ENCODE peak calls at places on chromosome 3, in six cellular contexts. R is fibroblast of mammary gland; B is bronchial epithelial cell; F is CD8-positive, alpha-beta T cell; N is cardiac fibroblast; H is prostate gland. C is an unnamed sample.
A peak's percentile ranks its signal among the peaks of the same experiment; 100 is the strongest.

GRCh38 chr3:78765671-78766485 is 1001.9 kb downstream of the ROBO1 start:
- DNase-seq in B (no peak), H (peak; percentile 10), N (no peak), R (peak; percentile 39), F (no peak), C (no peak)

GRCh38 chr3:43406637-43407023 is 120.3 kb downstream of the SNRK start:
- DNase-seq in H (no peak), R (no peak), F (no peak), B (no peak), N (no peak), C (no peak)

GRCh38 chr3:27521872-27522265 is 37.7 kb upstream of the SLC4A7 start:
- DNase-seq in N (no peak), R (no peak), B (no peak), H (no peak), F (no peak), C (no peak)

GRCh38 chr3:45054196-45054857 is 28.2 kb downstream of the CLEC3B start:
- DNase-seq in B (peak; percentile 55), R (peak; percentile 96), N (peak; percentile 88), H (peak; percentile 51), F (no peak), C (peak; percentile 74)

GRCh38 chr3:118882353-118882947 is 152.2 kb downstream of the IGSF11 start:
- DNase-seq in B (peak; percentile 54), N (peak; percentile 76), H (peak; percentile 68), F (peak; percentile 79), R (peak; percentile 60), C (peak; percentile 79)

GRCh38 chr3:10004960-10005564 is 18.4 kb upstream of the EMC3 start:
- DNase-seq in B (no peak), F (no peak), N (peak; percentile 63), H (no peak), R (no peak), C (peak; percentile 50)

GRCh38 chr3:10498271-10498670 is 7.1 kb downstream of the ATP2B2 start:
- DNase-seq in R (no peak), B (no peak), N (no peak), H (no peak), F (no peak), C (no peak)

GRCh38 chr3:69240651-69241578 is 118.5 kb upstream of the LMOD3 start:
- DNase-seq in N (no peak), H (no peak), B (no peak), R (no peak), F (no peak), C (peak; percentile 19)

GRCh38 chr3:12679468-12679867 is 15.6 kb upstream of the RAF1 start:
- DNase-seq in F (no peak), N (peak; percentile 85), R (peak; percentile 56), H (no peak), B (peak; percentile 41), C (peak; percentile 89)

GRCh38 chr3:52109556-52110380 is 44.5 kb downstream of the POC1A start:
- DNase-seq in B (no peak), H (no peak), F (no peak), N (no peak), R (no peak), C (peak; percentile 73)

GRCh38 chr3:14540209-14540575 is at the start of gene GRIP2:
- DNase-seq in N (no peak), B (no peak), R (no peak), H (no peak), F (no peak), C (no peak)

GRCh38 chr3:30751610-30752299 is 142.7 kb downstream of the GADL1 start:
- DNase-seq in H (no peak), R (peak; percentile 59), F (peak; percentile 76), B (peak; percentile 24), N (peak; percentile 72), C (peak; percentile 76)

GRCh38 chr3:2961576-2961975 is 148.6 kb downstream of the IL5RA start:
- DNase-seq in B (no peak), R (no peak), F (no peak), H (no peak), N (no peak), C (no peak)

GRCh38 chr3:138461246-138461645 is 26.8 kb downstream of the ESYT3 start:
- DNase-seq in B (no peak), N (no peak), H (no peak), F (no peak), R (no peak), C (no peak)

GRCh38 chr3:56323986-56324420 is 144.3 kb downstream of the ERC2 start:
- DNase-seq in B (peak; percentile 74), F (no peak), R (peak; percentile 60), N (peak; percentile 85), H (no peak), C (peak; percentile 66)

GRCh38 chr3:72553298-72553697 is 294.9 kb downstream of the SHQ1 start:
- DNase-seq in F (no peak), B (no peak), N (no peak), R (no peak), H (no peak), C (no peak)

GRCh38 chr3:58173670-58174472 is 36.9 kb downstream of the DNASE1L3 start:
- DNase-seq in B (peak; percentile 38), H (peak; percentile 73), N (peak; percentile 33), R (no peak), F (peak; percentile 68), C (peak; percentile 44)

GRCh38 chr3:193262707-193263106 is 21.7 kb downstream of the PLAAT1 start:
- DNase-seq in R (no peak), F (no peak), B (no peak), H (no peak), N (no peak), C (no peak)

GRCh38 chr3:194465920-194466570 is 20.8 kb downstream of the ATP13A3 start:
- DNase-seq in H (no peak), B (no peak), N (no peak), F (no peak), R (no peak), C (no peak)

GRCh38 chr3:143754090-143754489 is 94.2 kb downstream of the SLC9A9 start:
- DNase-seq in N (no peak), F (no peak), H (no peak), B (no peak), R (no peak), C (peak; percentile 8)

GRCh38 chr3:143755978-143756377 is 92.3 kb downstream of the SLC9A9 start:
- DNase-seq in R (no peak), B (no peak), F (no peak), H (no peak), N (no peak), C (no peak)

GRCh38 chr3:143750856-143751255 is 97.4 kb downstream of the SLC9A9 start:
- DNase-seq in H (no peak), F (no peak), R (no peak), N (no peak), B (no peak), C (no peak)

GRCh38 chr3:143751643-143752178 is 96.6 kb downstream of the SLC9A9 start:
- DNase-seq in F (peak; percentile 70), N (no peak), B (no peak), R (no peak), H (no peak), C (no peak)

GRCh38 chr3:143753456-143753855 is 94.8 kb downstream of the SLC9A9 start:
- DNase-seq in R (no peak), B (no peak), F (no peak), N (no peak), H (no peak), C (no peak)
- H3K4me3 ChIP-seq in R (no peak overlapping the region), B (no peak overlapping the region), F (no peak overlapping the region), N (no peak overlapping the region), H (no peak overlapping the region), C (no peak overlapping the region)

DNA sequence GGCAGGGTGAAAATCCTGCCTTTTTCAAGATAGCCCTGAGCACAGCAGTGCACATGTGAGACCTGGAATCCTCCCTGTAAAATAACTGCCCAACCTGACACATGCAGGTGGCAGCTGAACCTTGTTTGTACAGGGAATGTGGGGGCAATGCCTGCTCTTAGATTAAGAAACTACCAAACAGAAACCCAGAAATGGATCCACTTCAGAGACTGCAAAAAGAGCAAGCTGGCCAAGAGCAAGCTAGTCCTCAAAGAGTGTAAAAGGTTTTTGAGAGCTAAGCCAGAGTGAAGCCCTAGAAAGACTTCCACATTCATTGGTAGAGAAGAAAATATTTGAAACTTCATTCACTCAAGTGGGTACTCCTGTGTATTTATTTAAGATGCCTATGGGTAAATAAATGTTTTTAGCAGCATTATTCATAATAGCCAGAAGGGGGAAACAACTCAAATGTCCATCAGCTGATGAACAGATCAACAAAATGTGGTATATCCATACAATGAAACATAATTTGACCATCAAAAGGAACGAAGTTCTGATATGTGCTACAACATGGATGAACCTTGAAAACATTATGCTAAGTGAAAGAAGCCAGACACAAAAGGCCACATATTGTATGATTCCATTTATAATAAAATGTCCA is 96.0 kb upstream of the TSC22D2 start:
- DNase-seq in B (no peak), H (no peak), R (no peak), F (no peak), N (no peak), C (no peak)
- TF ChIP-seq CTCF in B (no peak), H (no peak), R (no peak), F (no peak), N (no peak), C (no peak)

GRCh38 chr3:185071401-185071800 is 81.5 kb downstream of the C3orf70 start:
- DNase-seq in N (no peak), B (no peak), R (no peak), H (no peak), F (no peak), C (no peak)

GRCh38 chr3:185069583-185070030 is 83.3 kb downstream of the C3orf70 start:
- DNase-seq in F (no peak), R (no peak), H (no peak), B (no peak), N (no peak), C (no peak)

GRCh38 chr3:185067173-185067572 is 85.7 kb downstream of the C3orf70 start:
- DNase-seq in R (no peak), B (no peak), F (no peak), N (no peak), H (no peak), C (no peak)

GRCh38 chr3:185069023-185069422 is 83.8 kb downstream of the C3orf70 start:
- DNase-seq in B (no peak), H (no peak), N (no peak), F (no peak), R (no peak), C (no peak)

DNA sequence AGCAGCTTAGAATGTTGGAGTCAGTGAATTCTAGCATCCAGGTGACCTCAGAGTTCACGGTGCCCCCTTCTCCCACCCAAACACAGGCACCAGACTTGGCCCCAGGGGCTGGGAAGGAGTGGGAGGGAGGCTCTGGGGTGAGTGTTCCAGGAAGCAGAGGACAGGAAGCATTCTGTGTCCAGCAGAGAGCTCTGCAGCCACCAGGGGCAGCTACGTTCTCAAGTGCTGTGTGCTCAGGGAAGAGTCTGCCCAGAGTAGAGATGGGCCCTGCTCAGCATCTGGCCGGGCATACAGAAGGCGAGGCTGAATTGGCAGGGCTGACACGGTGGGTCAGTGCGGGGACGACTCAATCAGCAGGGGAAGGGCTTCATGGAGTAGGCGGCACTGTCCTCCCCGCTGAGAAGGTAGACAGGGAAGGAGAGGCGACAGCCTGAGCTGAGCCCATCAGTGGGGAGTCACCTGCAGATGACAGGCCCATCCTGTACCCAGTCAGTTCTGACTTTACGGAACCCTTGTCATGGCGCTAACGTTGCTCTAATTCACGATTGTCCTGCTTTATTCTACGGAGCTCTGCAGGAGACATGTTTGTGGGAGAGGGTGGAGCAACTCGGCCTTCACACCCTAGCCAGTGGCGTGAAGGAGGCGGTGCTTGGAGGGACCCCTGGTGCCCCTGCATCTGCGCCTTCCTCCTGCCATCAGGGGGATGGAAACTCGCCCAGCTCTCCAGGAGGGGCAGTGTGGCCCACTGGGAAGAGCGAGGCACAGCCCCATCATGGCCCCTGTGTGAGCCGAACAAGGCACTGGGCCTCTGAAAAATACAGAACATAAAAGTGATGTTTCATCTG is 82.1 kb downstream of the C3orf70 start:
- DNase-seq in H (no peak), R (peak; percentile 12), B (peak; percentile 11), N (peak; percentile 46), F (no peak), C (peak; percentile 53)
- H3K4me3 ChIP-seq in H (no peak overlapping the region), R (no peak overlapping the region), B (no peak overlapping the region), N (no peak overlapping the region), F (no peak overlapping the region), C (no peak overlapping the region)

GRCh38 chr3:25554376-25554775 is 110.3 kb downstream of the TOP2B start:
- DNase-seq in R (no peak), N (no peak), F (no peak), H (no peak), B (no peak), C (peak; percentile 45)
- TF ChIP-seq CTCF in R (no peak), N (no peak), F (no peak), H (no peak), B (no peak), C (no peak)